ENCODE peak calls at places on chromosomes 7 and 10, in ten cellular contexts. N is left lung, B is mammary epithelial cell, J is Peyer's patch, V is uterus, G is colonic mucosa, U is esophagus squamous epithelium, T is left ventricle myocardium inferior, K is neuronal stem cell, P is tibial nerve. C is an unnamed sample.

GRCh38 chr10:78336402-78336791 is 302.7 kb downstream of the RPS24 start:
- DNase-seq in N (no peak), U (no peak), G (peak; percentile 18), B (no peak), P (no peak), V (peak; percentile 25), K (no peak), T (no peak), J (peak; percentile 26), C (no peak)

GRCh38 chr10:122178655-122179054 is 92.4 kb upstream of the BTBD16 start:
- DNase-seq in B (no peak), U (no peak), N (no peak), T (no peak), P (no peak), G (no peak), J (no peak), V (no peak), K (no peak), C (no peak)

GRCh38 chr7:24778543-24779282 is 21.4 kb upstream of the GSDME start:
- DNase-seq in G (no peak), U (no peak), V (no peak), K (no peak), T (peak; percentile 46), J (no peak), N (no peak), B (no peak), P (peak; percentile 22), C (peak; percentile 78)

GRCh38 chr7:106111671-106112117 is 418 bp downstream of the SYPL1 start:
- DNase-seq in V (peak; percentile 58), G (no peak), T (peak; percentile 81), K (no peak), U (no peak), B (no peak), J (no peak), P (no peak), N (peak; percentile 95), C (peak; percentile 85)

GRCh38 chr7:50092579-50093411 is at the start of gene ZPBP:
- DNase-seq in G (peak; percentile 44), U (no peak), P (peak; percentile 21), B (peak; percentile 25), J (peak; percentile 61), K (peak; percentile 48), N (peak; percentile 81), V (no peak), T (peak; percentile 13), C (no peak)

GRCh38 chr10:68330852-68331454 is 911 bp upstream of the HNRNPH3 start:
- DNase-seq in T (peak; percentile 20), K (no peak), G (peak; percentile 46), U (no peak), B (no peak), N (peak; percentile 66), J (peak; percentile 55), P (peak; percentile 40), V (peak; percentile 66), C (peak; percentile 67)

GRCh38 chr10:132590094-132590751 is 52.6 kb downstream of the INPP5A start:
- DNase-seq in K (no peak), B (no peak), J (no peak), V (no peak), N (no peak), P (no peak), G (peak; percentile 18), T (no peak), U (no peak), C (peak; percentile 48)

GRCh38 chr7:155486783-155487508 is 29.0 kb downstream of the EN2 start:
- DNase-seq in V (no peak), K (no peak), N (no peak), P (no peak), T (no peak), G (no peak), J (no peak), U (no peak), B (no peak), C (no peak)

GRCh38 chr7:45240926-45241325 is 83.3 kb downstream of the RAMP3 start:
- DNase-seq in J (no peak), U (no peak), N (no peak), P (no peak), B (no peak), V (no peak), T (no peak), K (no peak), G (no peak), C (no peak)

GRCh38 chr7:45240187-45240776 is 82.7 kb downstream of the RAMP3 start:
- DNase-seq in J (no peak), U (no peak), N (no peak), B (no peak), P (no peak), K (no peak), T (peak; percentile 56), G (no peak), V (peak; percentile 41), C (no peak)

GRCh38 chr7:45241339-45242109 is 83.9 kb downstream of the RAMP3 start:
- DNase-seq in N (no peak), B (peak; percentile 20), J (no peak), K (no peak), V (no peak), T (peak; percentile 31), U (no peak), P (no peak), G (no peak), C (no peak)

GRCh38 chr7:45242698-45243097 is 85.1 kb downstream of the RAMP3 start:
- DNase-seq in U (no peak), T (no peak), V (no peak), J (no peak), B (no peak), K (no peak), P (no peak), G (no peak), N (no peak), C (no peak)

DNA sequence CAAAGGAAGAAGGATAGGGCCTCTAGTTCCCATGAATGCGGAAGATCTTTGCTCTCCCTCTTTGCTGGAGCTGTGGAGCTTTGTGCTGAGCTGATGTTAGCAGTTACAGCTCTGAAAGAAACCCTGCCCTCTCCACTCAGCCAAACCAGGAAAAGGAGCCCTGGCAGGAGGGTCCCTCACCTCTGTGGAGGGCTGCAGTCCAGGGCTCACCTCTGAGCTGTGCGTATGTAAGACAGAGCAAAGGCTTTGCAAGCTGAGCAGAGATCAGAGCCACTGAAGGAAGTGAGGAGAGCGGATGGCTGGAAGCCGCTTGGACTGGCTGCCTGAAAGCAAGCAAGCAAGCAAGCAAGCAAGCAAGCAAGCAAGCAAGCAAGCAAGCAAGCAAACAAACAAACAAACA is 84.7 kb downstream of the RAMP3 start:
- DNase-seq in K (no peak), T (no peak), N (no peak), U (no peak), V (no peak), B (no peak), J (no peak), P (no peak), G (no peak), C (no peak)
- H3K4me1 ChIP-seq in K (peaks cover 1% of the 10 kb centered on the region), T (peaks cover 56% of the 10 kb centered on the region), N (no peaks in the 10 kb centered on the region), U (peaks cover 2% of the 10 kb centered on the region), V (no peaks in the 10 kb centered on the region), B (peaks cover 39% of the 10 kb centered on the region), J (no peaks in the 10 kb centered on the region), P (no peaks in the 10 kb centered on the region), G (no peaks in the 10 kb centered on the region), C (no peaks in the 10 kb centered on the region)

DNA sequence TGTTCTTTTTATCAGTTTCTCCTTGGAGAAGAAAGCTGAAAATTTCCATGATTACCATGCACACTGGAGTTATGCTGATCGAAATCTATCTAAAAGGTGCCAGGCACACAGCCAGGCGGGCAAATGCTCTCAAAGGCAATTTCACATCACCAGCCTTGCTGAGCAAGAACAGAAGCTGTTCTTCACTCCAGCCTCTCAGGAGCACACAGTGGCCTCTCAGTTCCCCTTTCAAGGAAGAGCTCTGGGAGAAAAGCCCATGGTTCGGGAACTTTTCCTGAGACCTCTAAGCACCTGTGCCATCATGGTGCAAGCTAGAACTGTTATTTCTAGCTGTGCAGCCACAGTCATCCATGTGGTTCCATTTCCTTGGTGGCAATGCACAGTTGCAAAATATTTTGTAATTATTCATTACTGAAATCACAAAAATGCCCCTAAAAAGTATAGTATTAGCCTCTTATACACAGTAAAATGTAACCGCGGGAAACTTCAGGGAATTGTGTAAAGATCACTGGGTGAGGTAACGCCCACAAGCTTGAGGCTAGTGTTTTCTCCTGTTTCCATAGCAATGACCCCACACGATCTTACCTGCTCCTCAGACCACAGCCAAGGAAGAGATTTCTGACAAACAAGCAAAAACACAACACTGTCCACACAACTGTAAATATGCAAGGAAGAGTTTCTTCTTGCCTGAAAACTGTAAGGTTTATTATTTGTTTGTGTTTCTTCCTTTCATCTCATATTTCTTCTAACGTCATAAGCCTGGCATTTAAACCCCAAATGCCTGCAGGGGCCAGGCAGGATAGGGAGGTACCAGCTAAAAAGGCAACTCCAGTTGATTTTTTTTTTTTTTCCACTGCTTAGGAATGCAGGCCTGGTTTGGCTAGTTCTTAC is 121.2 kb downstream of the FAM107B start:
- DNase-seq in T (no peak), B (peak; percentile 89), P (peak; percentile 33), V (peak; percentile 43), U (no peak), G (peak; percentile 22), K (peak; percentile 78), N (no peak), J (no peak), C (no peak)
- H3K27ac ChIP-seq in T (peak overlapping the region; percentile 44), B (peak overlapping the region; percentile 91), P (no peak overlapping the region), V (peak overlapping the region; percentile 75), U (no peak overlapping the region), G (no peak overlapping the region), K (peak overlapping the region; percentile 84), N (peak overlapping the region; percentile 57), J (peak overlapping the region; percentile 40), C (peak overlapping the region; percentile 39)

DNA sequence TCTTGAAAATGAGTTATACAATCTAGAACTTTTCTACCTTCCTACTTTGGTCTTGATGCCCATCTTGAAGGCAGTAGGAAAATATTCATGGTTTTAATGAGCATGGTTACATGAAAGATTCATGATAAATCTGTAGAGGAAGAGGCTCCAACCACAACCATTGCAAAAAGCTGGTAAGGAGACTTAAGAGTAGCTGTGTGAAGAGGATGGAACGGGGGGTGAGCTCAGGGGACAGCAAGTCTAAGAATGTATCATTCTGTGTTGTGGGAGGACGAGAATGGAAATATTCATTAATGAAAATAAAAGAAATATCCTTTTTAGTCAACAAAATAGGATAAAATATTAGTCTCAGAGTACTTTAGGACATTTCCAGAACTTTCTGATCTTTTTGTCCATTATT is 81.1 kb downstream of the BMPER start:
- DNase-seq in V (no peak), G (no peak), P (no peak), B (no peak), K (no peak), J (no peak), T (no peak), U (no peak), N (no peak), C (no peak)
- H3K4me1 ChIP-seq in V (no peaks in the 10 kb centered on the region), G (no peaks in the 10 kb centered on the region), P (peaks cover 9% of the 10 kb centered on the region), B (peaks cover 35% of the 10 kb centered on the region), K (peaks cover 2% of the 10 kb centered on the region), J (no peaks in the 10 kb centered on the region), T (no peaks in the 10 kb centered on the region), U (no peaks in the 10 kb centered on the region), N (no peaks in the 10 kb centered on the region), C (no peaks in the 10 kb centered on the region)

DNA sequence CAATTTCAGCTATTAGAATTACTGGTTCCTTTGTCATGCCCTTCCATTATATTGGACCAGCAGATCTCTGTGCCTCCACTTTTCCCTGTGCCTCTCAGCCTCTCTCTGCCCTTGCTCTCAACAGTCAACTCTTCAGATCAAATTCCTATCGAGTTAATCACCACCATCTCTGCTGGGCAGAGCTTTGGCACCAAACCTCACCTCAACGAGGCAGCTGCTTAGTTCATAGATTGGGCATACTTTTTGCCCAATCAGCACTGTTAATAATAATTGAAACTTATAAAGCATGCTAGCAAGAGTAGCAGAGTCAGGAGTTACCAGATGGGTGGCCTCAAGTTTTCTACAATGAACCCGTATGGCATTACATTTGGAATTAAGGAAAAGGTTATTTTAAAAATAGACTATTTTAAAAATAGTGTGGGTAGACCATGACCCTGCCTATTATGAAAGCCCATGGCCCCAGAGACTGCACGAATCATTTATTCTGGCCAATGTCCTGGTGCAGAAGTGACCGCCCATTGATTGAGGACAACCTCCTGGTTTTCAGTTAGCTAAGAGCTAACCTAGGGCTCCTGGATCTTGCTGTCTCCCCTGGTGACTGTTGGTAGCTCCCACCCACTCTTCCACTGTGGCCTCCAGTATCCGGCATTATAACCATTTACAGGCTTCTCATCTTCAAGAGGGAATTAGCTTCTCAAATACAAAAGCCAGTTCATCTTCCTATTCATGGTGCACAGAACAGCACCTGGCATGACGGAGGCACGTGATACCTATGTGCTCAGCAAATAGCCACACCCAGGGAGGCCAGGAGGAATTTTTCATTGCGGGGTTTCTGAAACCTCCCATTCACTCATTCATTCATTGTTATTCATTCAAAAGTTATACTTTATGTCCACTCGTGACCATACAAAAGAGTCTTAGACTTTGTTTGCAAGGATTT is 265.4 kb downstream of the INHBA start:
- DNase-seq in V (no peak), N (no peak), T (no peak), J (no peak), U (no peak), P (no peak), B (peak; percentile 62), K (no peak), G (no peak), C (no peak)
- H3K27ac ChIP-seq in V (no peak overlapping the region), N (no peak overlapping the region), T (no peak overlapping the region), J (no peak overlapping the region), U (no peak overlapping the region), P (no peak overlapping the region), B (peak overlapping the region; percentile 31), K (no peak overlapping the region), G (no peak overlapping the region), C (no peak overlapping the region)

C was measured in suprapubic skin.